ENCODE peak calls at places on chromosomes 4 and X, in ten cellular contexts. O, N, X, Z, Q, H, F, W, V and A are unnamed samples.

GRCh38 chr4:101346562-101347266 is 612 bp downstream of the PPP3CA start:
- DNase-seq in F (peak; percentile 59), N (peak; percentile 50), X (peak; percentile 52), Z (peak; percentile 36), V (peak; percentile 62), O (peak; percentile 70), H (peak; percentile 63), W (peak; percentile 50), Q (peak; percentile 57), A (peak; percentile 60)

GRCh38 chrX:101462892-101463291 is 22.4 kb upstream of the ARMCX4 start:
- DNase-seq in W (no peak), X (no peak), F (no peak), H (no peak), V (peak; percentile 42), N (no peak), Z (peak; percentile 55), O (peak; percentile 51), Q (peak; percentile 34), A (no peak)

GRCh38 chr4:147037089-147037488 is 91.4 kb upstream of the TTC29 start:
- DNase-seq in N (no peak), V (no peak), W (no peak), X (no peak), H (no peak), O (no peak), F (no peak), Z (no peak), Q (no peak), A (no peak)

GRCh38 chr4:139828966-139829662 is 163.5 kb downstream of the MGST2 start:
- DNase-seq in Q (no peak), F (no peak), X (no peak), N (no peak), V (no peak), Z (no peak), W (peak; percentile 60), H (no peak), O (no peak), A (no peak)

GRCh38 chr4:139628184-139629012 is 37.2 kb upstream of the MGST2 start:
- DNase-seq in Q (peak; percentile 88), Z (peak; percentile 76), V (no peak), H (peak; percentile 61), N (no peak), X (no peak), W (no peak), O (no peak), F (no peak), A (no peak)

GRCh38 chrX:22041931-22042530 is 9.9 kb downstream of the PHEX start:
- DNase-seq in Q (no peak), N (no peak), O (no peak), H (no peak), V (no peak), W (no peak), X (no peak), F (no peak), Z (no peak), A (no peak)

GRCh38 chr4:7328913-7329638 is 105.7 kb downstream of the PSAPL1 start:
- DNase-seq in O (peak; percentile 65), F (peak; percentile 61), Z (no peak), Q (no peak), V (peak; percentile 84), H (no peak), W (no peak), N (peak; percentile 76), X (no peak), A (no peak)

GRCh38 chrX:103716967-103717366 is 6.3 kb downstream of the TMEM31 start:
- DNase-seq in O (peak; percentile 81), H (peak; percentile 30), Z (peak; percentile 77), W (no peak), Q (no peak), X (no peak), V (peak; percentile 43), F (no peak), N (no peak), A (no peak)

GRCh38 chr4:72858328-72858727 is 211.2 kb downstream of the COX18 start:
- DNase-seq in Q (no peak), F (no peak), V (peak; percentile 94), W (no peak), N (no peak), X (no peak), O (peak; percentile 72), H (no peak), Z (no peak), A (no peak)

GRCh38 chrX:65463550-65463949 is 71.0 kb downstream of the LAS1L start:
- DNase-seq in Z (no peak), V (peak; percentile 1), W (no peak), O (no peak), F (no peak), Q (no peak), X (no peak), N (no peak), H (no peak), A (no peak)

GRCh38 chr4:120266602-120267001 is 200.0 kb upstream of the MAD2L1 start:
- DNase-seq in Q (no peak), N (no peak), W (no peak), F (no peak), O (peak; percentile 77), Z (no peak), X (no peak), V (peak; percentile 9), H (no peak), A (no peak)

GRCh38 chr4:8723222-8723980 is 130.8 kb downstream of the CPZ start:
- DNase-seq in F (peak; percentile 2), X (no peak), Q (no peak), O (no peak), W (no peak), H (peak; percentile 10), N (no peak), V (no peak), Z (no peak), A (peak; percentile 2)

GRCh38 chr4:87430038-87430437 is 7.7 kb downstream of the NUDT9 start:
- DNase-seq in O (no peak), Q (no peak), N (no peak), F (no peak), H (no peak), Z (no peak), V (no peak), W (no peak), X (no peak), A (no peak)

GRCh38 chr4:144816668-144817067 is 170.7 kb downstream of the HHIP start:
- DNase-seq in W (no peak), N (no peak), F (no peak), O (no peak), X (no peak), H (no peak), V (no peak), Z (no peak), Q (no peak), A (no peak)

GRCh38 chr4:3683744-3684421 is 82.3 kb upstream of the ADRA2C start:
- DNase-seq in Q (no peak), W (no peak), O (no peak), N (no peak), Z (no peak), X (no peak), F (no peak), V (no peak), H (peak; percentile 12), A (peak; percentile 11)

GRCh38 chr4:17511950-17512795 is at the start of gene QDPR:
- DNase-seq in V (peak; percentile 82), Q (peak; percentile 2), Z (peak; percentile 85), O (peak; percentile 71), H (peak; percentile 76), N (peak; percentile 74), X (peak; percentile 74), F (peak; percentile 87), W (peak; percentile 71), A (peak; percentile 76)

GRCh38 chr4:83582289-83582756 is 46.4 kb downstream of the GPAT3 start:
- DNase-seq in Q (peak; percentile 30), W (no peak), H (peak; percentile 73), Z (peak; percentile 33), X (no peak), F (peak; percentile 37), O (peak; percentile 97), N (peak; percentile 63), V (no peak), A (peak; percentile 17)

GRCh38 chr4:149897784-149898183 is 82.1 kb upstream of the IQCM start:
- DNase-seq in N (no peak), F (no peak), W (no peak), X (no peak), Q (no peak), V (peak; percentile 46), Z (peak; percentile 6), H (no peak), O (peak; percentile 47), A (no peak)

GRCh38 chr4:74009307-74009706 is 10.8 kb upstream of the CXCL5 start:
- DNase-seq in F (no peak), H (no peak), W (no peak), O (no peak), Q (no peak), X (no peak), N (no peak), V (no peak), Z (no peak), A (no peak)

GRCh38 chrX:95956780-95957179 is 727.9 kb upstream of the DIAPH2 start:
- DNase-seq in V (no peak), Q (no peak), N (no peak), O (no peak), H (no peak), F (no peak), Z (no peak), X (no peak), W (no peak), A (no peak)

GRCh38 chr4:156575430-156576073 is 396.0 kb downstream of the PDGFC start:
- DNase-seq in N (no peak), H (no peak), X (no peak), W (no peak), F (no peak), O (peak; percentile 86), Z (no peak), V (peak; percentile 10), Q (no peak), A (no peak)

GRCh38 chr4:155800685-155801343 is 42.0 kb downstream of the GUCY1B1 start:
- DNase-seq in X (no peak), N (no peak), O (no peak), Q (no peak), Z (no peak), H (no peak), F (no peak), V (no peak), W (no peak), A (no peak)

GRCh38 chr4:186079698-186080097 is 10.7 kb downstream of the TLR3 start:
- DNase-seq in W (no peak), H (no peak), Q (no peak), N (no peak), Z (no peak), O (no peak), V (no peak), F (no peak), X (no peak), A (no peak)

GRCh38 chrX:1448793-1449580 is 3.7 kb downstream of the ASMTL start:
- DNase-seq in Q (no peak), V (no peak), X (no peak), F (no peak), W (no peak), O (no peak), Z (no peak), N (no peak), H (no peak), A (no peak)

GRCh38 chrX:104343408-104344129 is 88.8 kb upstream of the ESX1 start:
- DNase-seq in O (peak; percentile 81), W (peak; percentile 29), N (peak; percentile 34), X (no peak), F (peak; percentile 10), Q (peak; percentile 23), H (peak; percentile 33), Z (peak; percentile 58), V (peak; percentile 89), A (peak; percentile 30)

GRCh38 chrX:4805559-4805958 is 1092.1 kb upstream of the PRKX start:
- DNase-seq in X (no peak), Q (no peak), F (peak; percentile 5), V (no peak), N (no peak), O (no peak), H (no peak), W (no peak), Z (no peak), A (no peak)

GRCh38 chr4:108345862-108346530 is 177.3 kb upstream of the LEF1 start:
- DNase-seq in N (no peak), V (peak; percentile 65), Z (no peak), F (no peak), H (no peak), Q (no peak), O (peak; percentile 18), W (no peak), X (no peak), A (no peak)